ENCODE peak calls at places on chromosomes 12 and 14, in five cellular contexts. One of them, this sample, is unnamed. For H3K9me3, the result is how much of the 10 kb centered on the place peaks cover.

GRCh38 chr12:24948452-24948815 is 467 bp downstream of the BCAT1 start:
- DNase-seq in lower lobe of right lung: no peak
- DNase-seq in left lung: no peak
- DNase-seq in psoas muscle: no peak
- DNase-seq in K562: peak
- DNase-seq in this sample: no peak

GRCh38 chr14:89383171-89383845 is 33.7 kb downstream of the FOXN3 start:
- DNase-seq in K562: no peak
- DNase-seq in left lung: no peak
- DNase-seq in lower lobe of right lung: no peak
- DNase-seq in psoas muscle: no peak
- DNase-seq in this sample: no peak

GRCh38 chr12:90999946-91000345 is 4.8 kb downstream of the EPYC start:
- DNase-seq in left lung: no peak
- DNase-seq in psoas muscle: no peak
- DNase-seq in K562: no peak
- DNase-seq in lower lobe of right lung: no peak
- DNase-seq in this sample: no peak

GRCh38 chr12:139585-139984 is 73.0 kb downstream of the IQSEC3 start:
- DNase-seq in K562: no peak
- DNase-seq in left lung: no peak
- DNase-seq in psoas muscle: no peak
- DNase-seq in lower lobe of right lung: peak
- DNase-seq in this sample: no peak

GRCh38 chr12:33703221-33703620 is 263.6 kb upstream of the SYT10 start:
- DNase-seq in left lung: no peak
- DNase-seq in lower lobe of right lung: no peak
- DNase-seq in K562: no peak
- DNase-seq in psoas muscle: no peak
- DNase-seq in this sample: no peak

GRCh38 chr12:121214855-121215745 is 5.2 kb downstream of the P2RX4 start:
- DNase-seq in left lung: no peak
- DNase-seq in psoas muscle: no peak
- DNase-seq in K562: peak
- DNase-seq in lower lobe of right lung: no peak
- DNase-seq in this sample: peak

GRCh38 chr14:103408491-103409155 is 23.4 kb downstream of the MARK3 start:
- DNase-seq in lower lobe of right lung: no peak
- DNase-seq in psoas muscle: no peak
- DNase-seq in K562: no peak
- DNase-seq in left lung: no peak
- DNase-seq in this sample: no peak

GRCh38 chr12:71164877-71165197 is 7.0 kb upstream of the TSPAN8 start:
- DNase-seq in psoas muscle: no peak
- DNase-seq in lower lobe of right lung: no peak
- DNase-seq in K562: no peak
- DNase-seq in left lung: no peak
- DNase-seq in this sample: peak

GRCh38 chr12:90943248-90943647 is 11.7 kb downstream of the CCER1 start:
- DNase-seq in K562: no peak
- DNase-seq in lower lobe of right lung: no peak
- DNase-seq in psoas muscle: no peak
- DNase-seq in left lung: no peak
- DNase-seq in this sample: no peak

GRCh38 chr12:65155784-65156183 is 13.6 kb upstream of the LEMD3 start:
- DNase-seq in lower lobe of right lung: no peak
- DNase-seq in K562: no peak
- DNase-seq in psoas muscle: no peak
- DNase-seq in left lung: no peak
- DNase-seq in this sample: no peak

GRCh38 chr12:122013792-122014590 is 7.7 kb upstream of the BCL7A start:
- DNase-seq in left lung: no peak
- DNase-seq in K562: no peak
- DNase-seq in psoas muscle: no peak
- DNase-seq in lower lobe of right lung: no peak
- DNase-seq in this sample: no peak

GRCh38 chr12:124852329-124852831 is 11.3 kb downstream of the SCARB1 start:
- DNase-seq in K562: no peak
- DNase-seq in left lung: peak
- DNase-seq in lower lobe of right lung: peak
- DNase-seq in psoas muscle: peak
- DNase-seq in this sample: peak

GRCh38 chr12:57231276-57232021 is 1.9 kb downstream of the SHMT2 start:
- DNase-seq in lower lobe of right lung: peak
- DNase-seq in left lung: no peak
- DNase-seq in K562: no peak
- DNase-seq in psoas muscle: no peak
- DNase-seq in this sample: no peak

GRCh38 chr12:69610729-69611128 is at the start of gene LRRC10:
- DNase-seq in lower lobe of right lung: no peak
- DNase-seq in psoas muscle: no peak
- DNase-seq in K562: no peak
- DNase-seq in left lung: no peak
- DNase-seq in this sample: no peak

GRCh38 chr12:121214171-121214777 is 4.3 kb downstream of the P2RX4 start:
- DNase-seq in K562: peak
- DNase-seq in left lung: no peak
- DNase-seq in lower lobe of right lung: no peak
- DNase-seq in psoas muscle: no peak
- DNase-seq in this sample: no peak

GRCh38 chr12:49897276-49897675 is 6.4 kb downstream of the FAIM2 start:
- DNase-seq in lower lobe of right lung: peak
- DNase-seq in K562: no peak
- DNase-seq in left lung: no peak
- DNase-seq in psoas muscle: peak
- DNase-seq in this sample: no peak

GRCh38 chr14:89543420-89543790 is 126.4 kb upstream of the FOXN3 start:
- DNase-seq in lower lobe of right lung: no peak
- DNase-seq in psoas muscle: no peak
- DNase-seq in K562: no peak
- DNase-seq in left lung: no peak
- DNase-seq in this sample: no peak

GRCh38 chr14:22163051-22163450 is 426.0 kb downstream of the DAD1 start:
- DNase-seq in K562: no peak
- DNase-seq in lower lobe of right lung: no peak
- DNase-seq in psoas muscle: no peak
- DNase-seq in left lung: no peak
- DNase-seq in this sample: no peak

GRCh38 chr14:88559852-88560251 is 3.0 kb upstream of the ZC3H14 start:
- DNase-seq in psoas muscle: no peak
- DNase-seq in left lung: no peak
- DNase-seq in K562: no peak
- DNase-seq in lower lobe of right lung: no peak
- DNase-seq in this sample: no peak

GRCh38 chr12:43501705-43502104 is 50.3 kb downstream of the ADAMTS20 start:
- DNase-seq in lower lobe of right lung: no peak
- DNase-seq in K562: no peak
- DNase-seq in psoas muscle: no peak
- DNase-seq in left lung: no peak
- DNase-seq in this sample: no peak

GRCh38 chr12:70603044-70603443 is 34.2 kb downstream of the PTPRB start:
- DNase-seq in psoas muscle: no peak
- DNase-seq in lower lobe of right lung: no peak
- DNase-seq in left lung: no peak
- DNase-seq in K562: no peak
- DNase-seq in this sample: no peak

GRCh38 chr12:103956515-103957027 is 9.1 kb upstream of the TDG start:
- DNase-seq in psoas muscle: no peak
- DNase-seq in left lung: no peak
- DNase-seq in K562: no peak
- DNase-seq in lower lobe of right lung: no peak
- DNase-seq in this sample: no peak

GRCh38 chr14:68504861-68505260 is 288.0 kb downstream of the ZFP36L1 start:
- DNase-seq in psoas muscle: no peak
- DNase-seq in lower lobe of right lung: no peak
- DNase-seq in left lung: no peak
- DNase-seq in K562: no peak
- DNase-seq in this sample: no peak

GRCh38 chr12:68977909-68978610 is 45.1 kb upstream of the CPM start:
- DNase-seq in lower lobe of right lung: no peak
- DNase-seq in left lung: no peak
- DNase-seq in psoas muscle: no peak
- DNase-seq in K562: no peak
- DNase-seq in this sample: no peak

GRCh38 chr14:87049886-87050820 is 942.8 kb downstream of the GALC start:
- DNase-seq in psoas muscle: no peak
- DNase-seq in lower lobe of right lung: no peak
- DNase-seq in K562: peak
- DNase-seq in left lung: no peak
- DNase-seq in this sample: no peak

GRCh38 chr12:111664961-111665865 is 20.5 kb downstream of the BRAP start:
- DNase-seq in psoas muscle: no peak
- DNase-seq in left lung: no peak
- DNase-seq in K562: no peak
- DNase-seq in lower lobe of right lung: no peak
- DNase-seq in this sample: no peak

DNA sequence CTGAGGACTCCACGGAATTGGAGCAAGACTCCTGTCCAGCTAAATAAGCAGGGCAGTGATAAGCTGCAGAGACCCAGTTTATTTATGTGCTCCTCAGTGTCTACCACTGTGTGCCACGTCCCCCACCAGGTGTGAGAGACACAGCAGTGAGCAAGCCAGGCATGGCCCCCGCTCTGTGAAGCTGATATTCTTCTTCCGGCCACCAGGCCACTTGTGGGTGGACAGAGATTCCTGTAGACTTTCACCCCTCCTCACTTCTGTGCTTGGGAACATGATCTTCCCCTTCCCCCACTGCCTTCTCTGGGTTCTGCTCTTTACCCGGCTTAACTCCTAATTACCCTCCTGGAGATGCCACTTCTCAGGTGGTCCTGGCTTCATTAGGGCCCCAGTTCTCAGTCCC is 21.2 kb downstream of the BRAP start:
- DNase-seq in K562: no peak
- DNase-seq in lower lobe of right lung: no peak
- DNase-seq in left lung: no peak
- DNase-seq in psoas muscle: no peak
- DNase-seq in this sample: no peak
- TF ChIP-seq CTCF in K562: no peak
- TF ChIP-seq CTCF in lower lobe of right lung: no peak
- TF ChIP-seq CTCF in left lung: no peak
- TF ChIP-seq CTCF in psoas muscle: no peak
- TF ChIP-seq CTCF in this sample: no peak

GRCh38 chr14:100686858-100687257 is 39.8 kb upstream of the DLK1 start:
- DNase-seq in lower lobe of right lung: no peak
- DNase-seq in left lung: no peak
- DNase-seq in K562: no peak
- DNase-seq in psoas muscle: no peak
- DNase-seq in this sample: no peak

GRCh38 chr14:100687386-100687785 is 39.3 kb upstream of the DLK1 start:
- DNase-seq in psoas muscle: no peak
- DNase-seq in left lung: no peak
- DNase-seq in lower lobe of right lung: no peak
- DNase-seq in K562: no peak
- DNase-seq in this sample: no peak

GRCh38 chr14:100690672-100691071 is 36.0 kb upstream of the DLK1 start:
- DNase-seq in lower lobe of right lung: no peak
- DNase-seq in left lung: no peak
- DNase-seq in K562: no peak
- DNase-seq in psoas muscle: no peak
- DNase-seq in this sample: no peak

GRCh38 chr14:100688051-100688450 is 38.6 kb upstream of the DLK1 start:
- DNase-seq in psoas muscle: no peak
- DNase-seq in K562: no peak
- DNase-seq in left lung: no peak
- DNase-seq in lower lobe of right lung: no peak
- DNase-seq in this sample: no peak

GRCh38 chr14:100688598-100689499 is 37.8 kb upstream of the DLK1 start:
- DNase-seq in left lung: no peak
- DNase-seq in lower lobe of right lung: no peak
- DNase-seq in K562: no peak
- DNase-seq in psoas muscle: no peak
- DNase-seq in this sample: no peak
- H3K9me3 ChIP-seq in left lung: under half
- H3K9me3 ChIP-seq in lower lobe of right lung: under half
- H3K9me3 ChIP-seq in K562: under half
- H3K9me3 ChIP-seq in psoas muscle: under half
- H3K9me3 ChIP-seq in this sample: under half

GRCh38 chr14:52148371-52148770 is 79.5 kb upstream of the NID2 start:
- DNase-seq in psoas muscle: no peak
- DNase-seq in left lung: no peak
- DNase-seq in lower lobe of right lung: no peak
- DNase-seq in K562: no peak
- DNase-seq in this sample: no peak

GRCh38 chr14:52150162-52150561 is 81.3 kb upstream of the NID2 start:
- DNase-seq in lower lobe of right lung: no peak
- DNase-seq in K562: no peak
- DNase-seq in psoas muscle: no peak
- DNase-seq in left lung: no peak
- DNase-seq in this sample: no peak

GRCh38 chr14:52142504-52142903 is 73.6 kb upstream of the NID2 start:
- DNase-seq in left lung: no peak
- DNase-seq in lower lobe of right lung: no peak
- DNase-seq in psoas muscle: no peak
- DNase-seq in K562: no peak
- DNase-seq in this sample: no peak

DNA sequence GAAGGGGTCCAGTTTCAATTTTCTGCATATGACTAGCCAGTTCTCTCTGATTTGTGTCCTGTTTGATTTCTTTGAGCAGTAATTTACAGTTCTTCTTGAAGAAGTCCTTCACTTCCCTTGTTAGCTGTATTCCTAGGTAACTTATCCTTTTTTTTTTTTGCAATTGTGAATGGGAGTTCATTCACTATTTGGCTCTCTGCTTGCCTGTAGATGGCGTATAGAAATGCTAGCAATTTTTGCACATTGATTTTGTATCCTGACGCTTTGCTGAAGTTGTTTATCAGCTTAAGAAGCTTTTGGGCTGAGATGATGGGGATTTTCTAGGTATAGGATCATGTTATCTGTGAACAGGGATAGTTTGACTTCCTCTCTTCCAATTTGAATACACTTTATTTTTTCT is 77.6 kb upstream of the NID2 start:
- DNase-seq in left lung: no peak
- DNase-seq in psoas muscle: no peak
- DNase-seq in K562: no peak
- DNase-seq in lower lobe of right lung: no peak
- DNase-seq in this sample: no peak
- TF ChIP-seq CTCF in left lung: no peak
- TF ChIP-seq CTCF in psoas muscle: no peak
- TF ChIP-seq CTCF in K562: no peak
- TF ChIP-seq CTCF in lower lobe of right lung: no peak
- TF ChIP-seq CTCF in this sample: no peak

DNA sequence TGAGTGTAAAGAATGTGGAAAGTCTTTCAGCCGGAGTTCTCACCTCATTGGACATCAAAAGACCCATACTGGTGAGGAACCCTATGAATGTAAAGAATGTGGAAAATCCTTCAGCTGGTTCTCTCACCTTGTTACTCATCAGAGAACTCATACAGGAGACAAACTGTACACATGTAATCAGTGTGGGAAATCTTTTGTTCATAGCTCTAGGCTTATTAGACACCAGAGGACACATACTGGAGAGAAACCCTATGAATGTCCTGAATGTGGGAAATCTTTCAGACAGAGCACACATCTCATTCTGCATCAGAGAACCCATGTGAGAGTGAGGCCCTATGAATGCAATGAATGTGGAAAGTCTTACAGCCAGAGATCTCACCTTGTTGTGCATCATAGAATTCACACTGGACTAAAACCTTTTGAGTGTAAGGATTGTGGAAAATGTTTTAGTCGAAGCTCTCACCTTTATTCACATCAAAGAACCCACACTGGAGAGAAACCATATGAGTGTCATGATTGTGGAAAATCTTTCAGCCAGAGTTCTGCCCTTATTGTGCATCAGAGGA is 25.1 kb upstream of the ZNF268 start:
- DNase-seq in psoas muscle: no peak
- DNase-seq in K562: no peak
- DNase-seq in left lung: no peak
- DNase-seq in lower lobe of right lung: no peak
- DNase-seq in this sample: no peak
- H3K9me3 ChIP-seq in psoas muscle: half or more
- H3K9me3 ChIP-seq in K562: under half
- H3K9me3 ChIP-seq in left lung: under half
- H3K9me3 ChIP-seq in lower lobe of right lung: half or more
- H3K9me3 ChIP-seq in this sample: half or more

This sample was measured in mucosa of descending colon.